ENCODE peak calls at places on chromosomes 3 and 15, in eight cellular contexts. I is HS-27A; X is activated CD8-positive, alpha-beta T cell treated with anti-CD3 and anti-CD28 coated beads, Interleukin-2, amount 10 ng/mL, durations not matched to agents 7 days and 5 days; B is activated T-cell treated with anti-CD3 and anti-CD28 coated beads, Interleukin-2, amount 50 U/mL, for 24 hours; Q is colonic mucosa; S is fibroblast of gingiva; F is ACHN; O is stimulated activated naive CD8-positive, alpha-beta T cell treated with anti-CD3 and anti-CD28 coated beads, Interleukin-15, Interleukin-2, amounts not matched to agents 100 U/mL and 50 U/mL, for 24 hours. L is an unnamed sample.

GRCh38 chr15:80424381-80424780 is 20.2 kb downstream of the ARNT2 start:
- DNase-seq in I (no peak), X (no peak), B (no peak), Q (no peak), S (no peak), F (peak), O (no peak), L (no peak)

GRCh38 chr3:194805546-194805945 is 119.9 kb downstream of the FAM43A start:
- DNase-seq in I (no peak), X (no peak), B (no peak), Q (no peak), S (no peak), F (no peak), O (no peak), L (no peak)

GRCh38 chr3:29937185-29937584 is 656.3 kb downstream of the RBMS3 start:
- DNase-seq in I (no peak), X (no peak), B (no peak), Q (no peak), S (no peak), F (no peak), O (no peak), L (no peak)

GRCh38 chr3:187026321-187026678 is 96.0 kb downstream of the ST6GAL1 start:
- DNase-seq in I (no peak), X (no peak), B (no peak), Q (no peak), S (no peak), F (no peak), O (no peak), L (no peak)

GRCh38 chr3:22606938-22607337 is 596.2 kb upstream of the UBE2E2 start:
- DNase-seq in I (no peak), X (no peak), B (no peak), Q (no peak), S (no peak), F (no peak), O (no peak), L (no peak)

GRCh38 chr3:53490131-53490474 is 4.3 kb upstream of the CACNA1D start:
- DNase-seq in I (no peak), X (no peak), B (no peak), Q (no peak), S (no peak), F (no peak), O (no peak), L (no peak)

GRCh38 chr15:77022646-77023575 is 28.0 kb downstream of the PSTPIP1 start:
- DNase-seq in I (no peak), X (no peak), B (no peak), Q (no peak), S (no peak), F (no peak), O (no peak), L (no peak)

GRCh38 chr15:69340243-69340991 is 41.7 kb downstream of the PAQR5 start:
- DNase-seq in I (no peak), X (no peak), B (no peak), Q (no peak), S (no peak), F (no peak), O (no peak), L (no peak)

GRCh38 chr3:8095724-8096123 is 405.9 kb upstream of the LMCD1 start:
- DNase-seq in I (no peak), X (no peak), B (no peak), Q (no peak), S (no peak), F (peak), O (no peak), L (no peak)

GRCh38 chr3:34212671-34213070 is 414.2 kb downstream of the PDCD6IP start:
- DNase-seq in I (no peak), X (no peak), B (no peak), Q (no peak), S (peak), F (no peak), O (no peak), L (peak)

GRCh38 chr3:11720220-11721113 is 76.8 kb upstream of the VGLL4 start:
- DNase-seq in I (peak), X (peak), B (peak), Q (peak), S (peak), F (peak), O (peak), L (peak)

GRCh38 chr3:57826952-57827723 is 71.0 kb downstream of the SLMAP start:
- DNase-seq in I (no peak), X (no peak), B (no peak), Q (no peak), S (no peak), F (no peak), O (no peak), L (no peak)

GRCh38 chr3:13715167-13715954 is 164.5 kb downstream of the WNT7A start:
- DNase-seq in I (no peak), X (no peak), B (peak), Q (peak), S (peak), F (no peak), O (no peak), L (no peak)

GRCh38 chr3:194072691-194073279 is 63.2 kb upstream of the HES1 start:
- DNase-seq in I (no peak), X (no peak), B (no peak), Q (peak), S (no peak), F (no peak), O (no peak), L (no peak)

GRCh38 chr3:186208328-186208989 is 99.6 kb upstream of the ETV5 start:
- DNase-seq in I (no peak), X (no peak), B (no peak), Q (no peak), S (no peak), F (no peak), O (no peak), L (no peak)

GRCh38 chr3:111582114-111582461 is 13.1 kb downstream of the ZBED2 start:
- DNase-seq in I (peak), X (no peak), B (no peak), Q (no peak), S (peak), F (peak), O (no peak), L (no peak)

GRCh38 chr3:88810455-88810854 is 297.0 kb upstream of the EPHA3 start:
- DNase-seq in I (peak), X (no peak), B (no peak), Q (no peak), S (no peak), F (no peak), O (no peak), L (no peak)

GRCh38 chr15:35741395-35741794 is 195.4 kb upstream of the DPH6 start:
- DNase-seq in I (no peak), X (no peak), B (no peak), Q (no peak), S (no peak), F (no peak), O (no peak), L (no peak)

GRCh38 chr3:13060341-13060910 is 12.8 kb downstream of the IQSEC1 start:
- DNase-seq in I (no peak), X (no peak), B (no peak), Q (no peak), S (no peak), F (no peak), O (no peak), L (no peak)

GRCh38 chr3:55489804-55490132 is 2.7 kb upstream of the WNT5A start:
- DNase-seq in I (no peak), X (no peak), B (no peak), Q (peak), S (no peak), F (no peak), O (no peak), L (no peak)

GRCh38 chr3:102454101-102454625 is 19.3 kb downstream of the ZPLD1 start:
- DNase-seq in I (no peak), X (no peak), B (no peak), Q (no peak), S (no peak), F (no peak), O (no peak), L (no peak)

L was measured in NCI-H345.